ENCODE peak calls at places on chromosomes 3 and 15, in four cellular contexts. H, Y, Z and F are unnamed samples.

GRCh38 chr3:152269423-152270144 is 855 bp downstream of the MBNL1 start:
- DNase-seq in Z (peak; percentile 87), Y (no peak), H (peak; percentile 77), F (peak; percentile 42)

GRCh38 chr3:55721716-55722484 is 234.8 kb upstream of the WNT5A start:
- DNase-seq in Z (peak; percentile 59), Y (no peak), H (peak; percentile 28), F (no peak)

GRCh38 chr3:177521305-177521704 is 324.0 kb upstream of the TBL1XR1 start:
- DNase-seq in H (peak; percentile 94), Z (no peak), Y (peak; percentile 86), F (peak; percentile 69)

GRCh38 chr15:77571181-77571580 is 61.5 kb downstream of the LINGO1 start:
- DNase-seq in Z (no peak), Y (no peak), H (no peak), F (no peak)

GRCh38 chr15:80484312-80484981 is 80.3 kb downstream of the ARNT2 start:
- DNase-seq in H (no peak), Y (no peak), Z (no peak), F (no peak)

GRCh38 chr3:71087109-71088018 is 496.2 kb downstream of the FOXP1 start:
- DNase-seq in Y (no peak), Z (peak; percentile 86), H (peak; percentile 52), F (no peak)

GRCh38 chr3:139686206-139686605 is 8.4 kb upstream of the NMNAT3 start:
- DNase-seq in Y (no peak), Z (no peak), H (no peak), F (no peak)

GRCh38 chr3:146598486-146598885 is 6.7 kb downstream of the PLSCR5 start:
- DNase-seq in Z (no peak), H (no peak), Y (no peak), F (no peak)

GRCh38 chr15:91974321-91974720 is 120.8 kb downstream of the SLCO3A1 start:
- DNase-seq in Z (no peak), Y (no peak), H (no peak), F (no peak)

GRCh38 chr3:23055733-23056376 is 147.3 kb upstream of the UBE2E2 start:
- DNase-seq in Z (peak; percentile 95), Y (no peak), H (no peak), F (no peak)

GRCh38 chr3:11601446-11602241 is 42.1 kb downstream of the VGLL4 start:
- DNase-seq in H (no peak), Y (no peak), Z (peak; percentile 22), F (no peak)

GRCh38 chr15:66075947-66076346 is 177.6 kb downstream of the MEGF11 start:
- DNase-seq in H (no peak), Y (no peak), Z (no peak), F (no peak)

GRCh38 chr3:131081224-131081623 is 54.5 kb downstream of the NEK11 start:
- DNase-seq in Z (no peak), Y (no peak), H (no peak), F (no peak)